ENCODE peak calls at places on chromosomes 1 and 21, in nine cellular contexts. One of them, this sample, is unnamed.

GRCh38 chr1:176225485-176225884 is 18.4 kb upstream of the COP1 start:
- DNase-seq in body of pancreas: no peak
- DNase-seq in lower lobe of right lung: no peak
- DNase-seq in WERI-Rb-1: no peak
- DNase-seq in endodermal cell: peak; percentile 58
- DNase-seq in GM10248: no peak
- DNase-seq in fibroblast of lung: no peak
- DNase-seq in activated CD8-positive, alpha-beta T cell treated with anti-CD3 and anti-CD28 coated beads for 36 hours: no peak
- DNase-seq in endothelial cell: no peak
- DNase-seq in this sample: no peak

GRCh38 chr1:175788586-175789252 is 45.3 kb upstream of the TNR start:
- DNase-seq in body of pancreas: no peak
- DNase-seq in lower lobe of right lung: no peak
- DNase-seq in WERI-Rb-1: no peak
- DNase-seq in endodermal cell: no peak
- DNase-seq in GM10248: no peak
- DNase-seq in fibroblast of lung: no peak
- DNase-seq in activated CD8-positive, alpha-beta T cell treated with anti-CD3 and anti-CD28 coated beads for 36 hours: no peak
- DNase-seq in endothelial cell: no peak
- DNase-seq in this sample: no peak

GRCh38 chr1:78304766-78305165 is 186.0 kb upstream of the PTGFR start:
- DNase-seq in body of pancreas: no peak
- DNase-seq in lower lobe of right lung: no peak
- DNase-seq in WERI-Rb-1: no peak
- DNase-seq in endodermal cell: no peak
- DNase-seq in GM10248: no peak
- DNase-seq in fibroblast of lung: no peak
- DNase-seq in activated CD8-positive, alpha-beta T cell treated with anti-CD3 and anti-CD28 coated beads for 36 hours: no peak
- DNase-seq in endothelial cell: no peak
- DNase-seq in this sample: no peak

GRCh38 chr21:29875873-29876272 is 63.9 kb downstream of the GRIK1 start:
- DNase-seq in body of pancreas: no peak
- DNase-seq in lower lobe of right lung: no peak
- DNase-seq in WERI-Rb-1: no peak
- DNase-seq in endodermal cell: no peak
- DNase-seq in GM10248: no peak
- DNase-seq in fibroblast of lung: no peak
- DNase-seq in activated CD8-positive, alpha-beta T cell treated with anti-CD3 and anti-CD28 coated beads for 36 hours: no peak
- DNase-seq in endothelial cell: no peak
- DNase-seq in this sample: no peak

GRCh38 chr1:14113841-14114567 is 414.0 kb downstream of the PRDM2 start:
- DNase-seq in body of pancreas: peak; percentile 39
- DNase-seq in lower lobe of right lung: peak; percentile 46
- DNase-seq in WERI-Rb-1: peak; percentile 55
- DNase-seq in endodermal cell: peak; percentile 92
- DNase-seq in GM10248: peak; percentile 34
- DNase-seq in fibroblast of lung: peak; percentile 56
- DNase-seq in activated CD8-positive, alpha-beta T cell treated with anti-CD3 and anti-CD28 coated beads for 36 hours: peak; percentile 21
- DNase-seq in endothelial cell: peak; percentile 62
- DNase-seq in this sample: peak; percentile 28

GRCh38 chr1:18119978-18120377 is 12.4 kb downstream of the IGSF21 start:
- DNase-seq in body of pancreas: no peak
- DNase-seq in lower lobe of right lung: no peak
- DNase-seq in WERI-Rb-1: no peak
- DNase-seq in endodermal cell: no peak
- DNase-seq in GM10248: no peak
- DNase-seq in fibroblast of lung: no peak
- DNase-seq in activated CD8-positive, alpha-beta T cell treated with anti-CD3 and anti-CD28 coated beads for 36 hours: no peak
- DNase-seq in endothelial cell: no peak
- DNase-seq in this sample: no peak

GRCh38 chr1:234458352-234459027 is 20.5 kb downstream of the TARBP1 start:
- DNase-seq in body of pancreas: no peak
- DNase-seq in lower lobe of right lung: no peak
- DNase-seq in WERI-Rb-1: no peak
- DNase-seq in endodermal cell: no peak
- DNase-seq in GM10248: no peak
- DNase-seq in fibroblast of lung: no peak
- DNase-seq in activated CD8-positive, alpha-beta T cell treated with anti-CD3 and anti-CD28 coated beads for 36 hours: no peak
- DNase-seq in endothelial cell: no peak
- DNase-seq in this sample: no peak

GRCh38 chr21:37266515-37267221 is 466 bp downstream of the VPS26C start:
- DNase-seq in body of pancreas: no peak
- DNase-seq in lower lobe of right lung: peak; percentile 80
- DNase-seq in WERI-Rb-1: no peak
- DNase-seq in endodermal cell: no peak
- DNase-seq in GM10248: peak; percentile 18
- DNase-seq in fibroblast of lung: peak; percentile 38
- DNase-seq in activated CD8-positive, alpha-beta T cell treated with anti-CD3 and anti-CD28 coated beads for 36 hours: no peak
- DNase-seq in endothelial cell: peak; percentile 54
- DNase-seq in this sample: peak; percentile 41

GRCh38 chr1:186829679-186830587 is 1.2 kb downstream of the PLA2G4A start:
- DNase-seq in body of pancreas: no peak
- DNase-seq in lower lobe of right lung: no peak
- DNase-seq in WERI-Rb-1: no peak
- DNase-seq in endodermal cell: no peak
- DNase-seq in GM10248: no peak
- DNase-seq in fibroblast of lung: no peak
- DNase-seq in activated CD8-positive, alpha-beta T cell treated with anti-CD3 and anti-CD28 coated beads for 36 hours: no peak
- DNase-seq in endothelial cell: no peak
- DNase-seq in this sample: no peak

GRCh38 chr1:56147020-56147419 is 432.3 kb downstream of the PLPP3 start:
- DNase-seq in body of pancreas: no peak
- DNase-seq in lower lobe of right lung: no peak
- DNase-seq in WERI-Rb-1: no peak
- DNase-seq in endodermal cell: no peak
- DNase-seq in GM10248: no peak
- DNase-seq in fibroblast of lung: no peak
- DNase-seq in activated CD8-positive, alpha-beta T cell treated with anti-CD3 and anti-CD28 coated beads for 36 hours: no peak
- DNase-seq in endothelial cell: no peak
- DNase-seq in this sample: no peak

GRCh38 chr1:56150441-56151215 is 428.7 kb downstream of the PLPP3 start:
- DNase-seq in body of pancreas: no peak
- DNase-seq in lower lobe of right lung: no peak
- DNase-seq in WERI-Rb-1: no peak
- DNase-seq in endodermal cell: no peak
- DNase-seq in GM10248: no peak
- DNase-seq in fibroblast of lung: no peak
- DNase-seq in activated CD8-positive, alpha-beta T cell treated with anti-CD3 and anti-CD28 coated beads for 36 hours: no peak
- DNase-seq in endothelial cell: no peak
- DNase-seq in this sample: no peak

GRCh38 chr1:56147459-56147858 is 431.9 kb downstream of the PLPP3 start:
- DNase-seq in body of pancreas: no peak
- DNase-seq in lower lobe of right lung: no peak
- DNase-seq in WERI-Rb-1: no peak
- DNase-seq in endodermal cell: no peak
- DNase-seq in GM10248: no peak
- DNase-seq in fibroblast of lung: no peak
- DNase-seq in activated CD8-positive, alpha-beta T cell treated with anti-CD3 and anti-CD28 coated beads for 36 hours: no peak
- DNase-seq in endothelial cell: no peak
- DNase-seq in this sample: no peak

GRCh38 chr1:56149761-56150160 is 429.6 kb downstream of the PLPP3 start:
- DNase-seq in body of pancreas: no peak
- DNase-seq in lower lobe of right lung: no peak
- DNase-seq in WERI-Rb-1: no peak
- DNase-seq in endodermal cell: no peak
- DNase-seq in GM10248: no peak
- DNase-seq in fibroblast of lung: no peak
- DNase-seq in activated CD8-positive, alpha-beta T cell treated with anti-CD3 and anti-CD28 coated beads for 36 hours: no peak
- DNase-seq in endothelial cell: no peak
- DNase-seq in this sample: no peak

DNA sequence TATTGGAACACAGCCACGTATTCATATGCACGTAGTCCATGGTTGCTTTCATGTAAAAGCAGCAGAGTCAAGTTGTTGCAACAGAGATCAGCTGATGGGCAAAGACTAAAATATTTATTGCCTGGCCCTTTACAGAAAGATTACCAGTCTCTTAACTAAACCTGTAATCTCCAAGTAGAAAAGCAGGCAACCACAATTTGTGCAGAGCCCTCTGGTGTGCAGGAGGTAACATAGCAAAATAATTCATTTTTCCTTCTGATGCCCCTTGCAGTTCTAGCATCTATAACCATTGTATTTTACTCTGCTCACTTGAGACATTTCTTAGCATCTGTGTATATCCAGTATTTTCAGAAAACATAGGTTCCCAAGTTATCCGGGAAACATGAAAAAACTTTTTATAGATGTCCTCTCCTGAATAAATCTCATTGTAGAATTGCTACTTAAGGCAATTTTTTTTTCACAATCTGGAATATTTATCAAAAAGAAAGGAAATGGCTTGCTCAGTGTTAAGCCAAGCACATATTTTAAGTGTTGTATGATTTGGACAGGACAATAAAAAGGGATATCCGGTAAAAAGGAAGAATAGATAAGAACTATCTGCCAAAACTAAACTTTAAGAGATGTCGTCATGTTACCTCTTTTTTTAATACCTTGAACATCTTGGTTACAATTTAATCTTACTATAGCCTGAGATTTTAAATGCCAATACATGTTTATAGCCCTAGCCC is 430.7 kb downstream of the PLPP3 start:
- DNase-seq in body of pancreas: no peak
- DNase-seq in lower lobe of right lung: no peak
- DNase-seq in WERI-Rb-1: no peak
- DNase-seq in endodermal cell: no peak
- DNase-seq in GM10248: no peak
- DNase-seq in fibroblast of lung: no peak
- DNase-seq in activated CD8-positive, alpha-beta T cell treated with anti-CD3 and anti-CD28 coated beads for 36 hours: no peak
- DNase-seq in endothelial cell: no peak
- DNase-seq in this sample: no peak
- TF ChIP-seq CTCF in body of pancreas: no peak
- TF ChIP-seq CTCF in lower lobe of right lung: no peak
- TF ChIP-seq CTCF in WERI-Rb-1: no peak
- TF ChIP-seq CTCF in endodermal cell: peak; percentile 38
- TF ChIP-seq CTCF in GM10248: no peak
- TF ChIP-seq CTCF in fibroblast of lung: no peak
- TF ChIP-seq CTCF in activated CD8-positive, alpha-beta T cell treated with anti-CD3 and anti-CD28 coated beads for 36 hours: no peak
- TF ChIP-seq CTCF in endothelial cell: no peak
- TF ChIP-seq CTCF in this sample: no peak

DNA sequence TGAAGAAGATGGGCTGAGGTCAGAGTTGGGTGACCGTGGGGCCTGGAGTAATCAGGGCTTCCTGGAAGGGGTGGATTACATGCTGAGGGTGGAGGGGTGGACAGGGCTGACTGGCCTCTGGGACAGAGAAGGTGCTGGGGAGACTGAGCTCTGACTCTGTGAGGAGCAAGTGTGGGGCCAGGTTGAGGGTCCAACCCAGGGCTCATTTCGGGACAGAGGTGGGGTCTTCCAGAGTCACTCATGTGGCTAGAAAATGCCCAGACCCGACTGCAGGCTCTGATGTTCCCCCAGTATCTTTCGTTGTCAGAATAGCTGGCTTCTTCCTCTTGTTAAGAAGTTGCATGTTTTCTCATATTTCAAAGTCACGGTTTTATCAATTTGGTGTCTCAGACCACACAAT is 311.8 kb downstream of the PTPRU start:
- DNase-seq in body of pancreas: no peak
- DNase-seq in lower lobe of right lung: no peak
- DNase-seq in WERI-Rb-1: no peak
- DNase-seq in endodermal cell: peak; percentile 34
- DNase-seq in GM10248: no peak
- DNase-seq in fibroblast of lung: no peak
- DNase-seq in activated CD8-positive, alpha-beta T cell treated with anti-CD3 and anti-CD28 coated beads for 36 hours: no peak
- DNase-seq in endothelial cell: no peak
- DNase-seq in this sample: no peak
- TF ChIP-seq CTCF in body of pancreas: no peak
- TF ChIP-seq CTCF in lower lobe of right lung: no peak
- TF ChIP-seq CTCF in WERI-Rb-1: no peak
- TF ChIP-seq CTCF in endodermal cell: no peak
- TF ChIP-seq CTCF in GM10248: no peak
- TF ChIP-seq CTCF in fibroblast of lung: no peak
- TF ChIP-seq CTCF in activated CD8-positive, alpha-beta T cell treated with anti-CD3 and anti-CD28 coated beads for 36 hours: no peak
- TF ChIP-seq CTCF in endothelial cell: no peak
- TF ChIP-seq CTCF in this sample: no peak

GRCh38 chr1:19662313-19662712 is 2.4 kb upstream of the HTR6 start:
- DNase-seq in body of pancreas: no peak
- DNase-seq in lower lobe of right lung: no peak
- DNase-seq in WERI-Rb-1: no peak
- DNase-seq in endodermal cell: no peak
- DNase-seq in GM10248: no peak
- DNase-seq in fibroblast of lung: no peak
- DNase-seq in activated CD8-positive, alpha-beta T cell treated with anti-CD3 and anti-CD28 coated beads for 36 hours: no peak
- DNase-seq in endothelial cell: no peak
- DNase-seq in this sample: no peak

GRCh38 chr1:19665044-19665455 is 375 bp downstream of the HTR6 start:
- DNase-seq in body of pancreas: no peak
- DNase-seq in lower lobe of right lung: no peak
- DNase-seq in WERI-Rb-1: no peak
- DNase-seq in endodermal cell: no peak
- DNase-seq in GM10248: no peak
- DNase-seq in fibroblast of lung: no peak
- DNase-seq in activated CD8-positive, alpha-beta T cell treated with anti-CD3 and anti-CD28 coated beads for 36 hours: no peak
- DNase-seq in endothelial cell: no peak
- DNase-seq in this sample: peak; percentile 54

GRCh38 chr1:19664453-19665043 is at the start of gene HTR6:
- DNase-seq in body of pancreas: no peak
- DNase-seq in lower lobe of right lung: no peak
- DNase-seq in WERI-Rb-1: no peak
- DNase-seq in endodermal cell: no peak
- DNase-seq in GM10248: peak; percentile 74
- DNase-seq in fibroblast of lung: no peak
- DNase-seq in activated CD8-positive, alpha-beta T cell treated with anti-CD3 and anti-CD28 coated beads for 36 hours: no peak
- DNase-seq in endothelial cell: no peak
- DNase-seq in this sample: peak; percentile 84

GRCh38 chr1:19658186-19658585 is 6.5 kb upstream of the HTR6 start:
- DNase-seq in body of pancreas: no peak
- DNase-seq in lower lobe of right lung: no peak
- DNase-seq in WERI-Rb-1: no peak
- DNase-seq in endodermal cell: no peak
- DNase-seq in GM10248: no peak
- DNase-seq in fibroblast of lung: no peak
- DNase-seq in activated CD8-positive, alpha-beta T cell treated with anti-CD3 and anti-CD28 coated beads for 36 hours: no peak
- DNase-seq in endothelial cell: no peak
- DNase-seq in this sample: no peak

GRCh38 chr1:19661721-19662228 is 2.9 kb upstream of the HTR6 start:
- DNase-seq in body of pancreas: peak; percentile 31
- DNase-seq in lower lobe of right lung: no peak
- DNase-seq in WERI-Rb-1: no peak
- DNase-seq in endodermal cell: no peak
- DNase-seq in GM10248: no peak
- DNase-seq in fibroblast of lung: peak; percentile 26
- DNase-seq in activated CD8-positive, alpha-beta T cell treated with anti-CD3 and anti-CD28 coated beads for 36 hours: peak; percentile 68
- DNase-seq in endothelial cell: no peak
- DNase-seq in this sample: no peak
- TF ChIP-seq CTCF in body of pancreas: peak; percentile 55
- TF ChIP-seq CTCF in lower lobe of right lung: peak; percentile 71
- TF ChIP-seq CTCF in WERI-Rb-1: peak; percentile 34
- TF ChIP-seq CTCF in endodermal cell: peak; percentile 88
- TF ChIP-seq CTCF in GM10248: peak; percentile 58
- TF ChIP-seq CTCF in fibroblast of lung: peak; percentile 45
- TF ChIP-seq CTCF in activated CD8-positive, alpha-beta T cell treated with anti-CD3 and anti-CD28 coated beads for 36 hours: peak; percentile 88
- TF ChIP-seq CTCF in endothelial cell: peak; percentile 89
- TF ChIP-seq CTCF in this sample: peak; percentile 45

DNA sequence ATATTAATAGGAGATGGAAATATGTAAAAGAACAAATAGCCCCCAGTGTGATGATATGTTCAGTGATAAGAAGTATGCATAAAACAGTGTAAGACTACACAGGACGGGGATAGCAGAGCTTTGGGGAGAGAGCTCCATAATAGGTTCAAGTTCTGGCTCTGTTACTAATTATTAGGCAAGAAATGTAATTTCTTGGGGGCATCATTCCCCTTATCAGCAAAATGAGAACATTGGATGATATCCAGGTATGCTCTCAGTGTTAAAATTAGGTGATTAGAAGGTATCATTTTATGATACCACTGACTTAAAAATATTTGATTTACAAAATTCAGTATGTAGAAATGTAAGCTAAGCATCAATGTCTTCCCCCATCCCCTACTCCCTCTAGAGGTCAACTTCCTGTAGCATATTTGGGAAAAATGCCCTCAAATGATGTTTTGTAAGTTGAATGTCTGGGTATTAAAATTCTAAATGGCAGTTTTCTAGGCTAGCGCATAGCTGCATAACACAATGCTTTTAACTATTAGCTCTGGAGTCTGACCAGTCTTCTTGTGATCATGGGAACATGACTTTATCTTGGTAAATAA is 585.7 kb upstream of the CAMK1G start:
- DNase-seq in body of pancreas: no peak
- DNase-seq in lower lobe of right lung: no peak
- DNase-seq in WERI-Rb-1: no peak
- DNase-seq in endodermal cell: no peak
- DNase-seq in GM10248: no peak
- DNase-seq in fibroblast of lung: peak; percentile 9
- DNase-seq in activated CD8-positive, alpha-beta T cell treated with anti-CD3 and anti-CD28 coated beads for 36 hours: no peak
- DNase-seq in endothelial cell: no peak
- DNase-seq in this sample: no peak
- TF ChIP-seq CTCF in body of pancreas: no peak
- TF ChIP-seq CTCF in lower lobe of right lung: peak; percentile 15
- TF ChIP-seq CTCF in WERI-Rb-1: peak; percentile 21
- TF ChIP-seq CTCF in endodermal cell: peak; percentile 76
- TF ChIP-seq CTCF in GM10248: no peak
- TF ChIP-seq CTCF in fibroblast of lung: peak; percentile 63
- TF ChIP-seq CTCF in activated CD8-positive, alpha-beta T cell treated with anti-CD3 and anti-CD28 coated beads for 36 hours: no peak
- TF ChIP-seq CTCF in endothelial cell: peak; percentile 37
- TF ChIP-seq CTCF in this sample: no peak